ENCODE peak calls at places on chromosomes 6 and 20, in seven cellular contexts. One of them, this sample, is unnamed.

GRCh38 chr6:26472549-26473245 is 14.9 kb downstream of the BTN2A1 start:
- DNase-seq in astrocyte: no peak
- DNase-seq in neural progenitor cell: no peak
- DNase-seq in lung: no peak
- DNase-seq in hepatocyte: no peak
- DNase-seq in mammary epithelial cell: no peak
- DNase-seq in prostate gland: no peak
- DNase-seq in this sample: no peak

GRCh38 chr6:24949020-24949569 is 13.3 kb upstream of the RIPOR2 start:
- DNase-seq in astrocyte: no peak
- DNase-seq in neural progenitor cell: no peak
- DNase-seq in lung: no peak
- DNase-seq in hepatocyte: no peak
- DNase-seq in mammary epithelial cell: no peak
- DNase-seq in prostate gland: no peak
- DNase-seq in this sample: no peak

GRCh38 chr6:167577891-167578361 is 248.8 kb upstream of the AFDN start:
- DNase-seq in astrocyte: no peak
- DNase-seq in neural progenitor cell: no peak
- DNase-seq in lung: no peak
- DNase-seq in hepatocyte: no peak
- DNase-seq in mammary epithelial cell: no peak
- DNase-seq in prostate gland: no peak
- DNase-seq in this sample: no peak

GRCh38 chr20:58340853-58341252 is 31.3 kb downstream of the RAB22A start:
- DNase-seq in astrocyte: no peak
- DNase-seq in neural progenitor cell: no peak
- DNase-seq in lung: no peak
- DNase-seq in hepatocyte: no peak
- DNase-seq in mammary epithelial cell: no peak
- DNase-seq in prostate gland: no peak
- DNase-seq in this sample: no peak

GRCh38 chr6:122788208-122788607 is 850 bp upstream of the SMPDL3A start:
- DNase-seq in astrocyte: no peak
- DNase-seq in neural progenitor cell: no peak
- DNase-seq in lung: no peak
- DNase-seq in hepatocyte: no peak
- DNase-seq in mammary epithelial cell: no peak
- DNase-seq in prostate gland: no peak
- DNase-seq in this sample: no peak

GRCh38 chr6:1105833-1106400 is 206.0 kb upstream of the FOXQ1 start:
- DNase-seq in astrocyte: no peak
- DNase-seq in neural progenitor cell: no peak
- DNase-seq in lung: no peak
- DNase-seq in hepatocyte: no peak
- DNase-seq in mammary epithelial cell: no peak
- DNase-seq in prostate gland: no peak
- DNase-seq in this sample: no peak

GRCh38 chr6:139855741-139856206 is 481.3 kb upstream of the CITED2 start:
- DNase-seq in astrocyte: peak
- DNase-seq in neural progenitor cell: peak
- DNase-seq in lung: no peak
- DNase-seq in hepatocyte: no peak
- DNase-seq in mammary epithelial cell: no peak
- DNase-seq in prostate gland: no peak
- DNase-seq in this sample: no peak

GRCh38 chr20:62350629-62351422 is 16.3 kb downstream of the LAMA5 start:
- DNase-seq in astrocyte: no peak
- DNase-seq in neural progenitor cell: no peak
- DNase-seq in lung: no peak
- DNase-seq in hepatocyte: no peak
- DNase-seq in mammary epithelial cell: no peak
- DNase-seq in prostate gland: no peak
- DNase-seq in this sample: peak

GRCh38 chr20:31440012-31440659 is at the start of gene DEFB123:
- DNase-seq in astrocyte: no peak
- DNase-seq in neural progenitor cell: no peak
- DNase-seq in lung: no peak
- DNase-seq in hepatocyte: no peak
- DNase-seq in mammary epithelial cell: no peak
- DNase-seq in prostate gland: no peak
- DNase-seq in this sample: no peak

GRCh38 chr6:133632206-133632605 is 256.7 kb upstream of the TCF21 start:
- DNase-seq in astrocyte: peak
- DNase-seq in neural progenitor cell: no peak
- DNase-seq in lung: no peak
- DNase-seq in hepatocyte: peak
- DNase-seq in mammary epithelial cell: peak
- DNase-seq in prostate gland: no peak
- DNase-seq in this sample: no peak
- TF ChIP-seq CTCF in astrocyte: no peak
- TF ChIP-seq CTCF in neural progenitor cell: no peak
- TF ChIP-seq CTCF in lung: no peak
- TF ChIP-seq CTCF in hepatocyte: no peak
- TF ChIP-seq CTCF in mammary epithelial cell: no peak
- TF ChIP-seq CTCF in prostate gland: no peak
- TF ChIP-seq CTCF in this sample: no peak

GRCh38 chr6:18668994-18669393 is 281.8 kb downstream of the RNF144B start:
- DNase-seq in astrocyte: no peak
- DNase-seq in neural progenitor cell: no peak
- DNase-seq in lung: no peak
- DNase-seq in hepatocyte: no peak
- DNase-seq in mammary epithelial cell: no peak
- DNase-seq in prostate gland: no peak
- DNase-seq in this sample: no peak

DNA sequence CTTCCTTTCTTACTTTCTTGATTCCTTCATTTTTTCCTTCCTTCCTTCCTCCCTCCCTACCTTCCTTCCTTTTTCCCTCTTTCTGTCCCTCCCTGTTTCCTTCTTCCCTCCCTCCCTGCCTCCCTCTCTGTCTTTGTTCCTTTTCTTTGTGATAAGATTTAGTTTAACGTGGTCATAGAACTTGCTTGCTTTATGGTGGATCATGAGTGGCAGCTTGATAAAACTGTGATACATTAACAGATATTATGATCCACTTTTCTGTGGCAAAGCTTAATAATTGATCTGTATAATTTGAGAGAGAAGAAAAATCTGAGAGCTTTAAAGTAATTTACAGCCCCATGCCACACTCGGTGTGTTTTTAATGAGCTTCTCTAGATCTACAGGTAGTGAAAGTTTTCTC is 280.5 kb downstream of the RNF144B start:
- DNase-seq in astrocyte: no peak
- DNase-seq in neural progenitor cell: no peak
- DNase-seq in lung: no peak
- DNase-seq in hepatocyte: peak
- DNase-seq in mammary epithelial cell: no peak
- DNase-seq in prostate gland: no peak
- DNase-seq in this sample: no peak
- H3K27ac ChIP-seq in astrocyte: no peak
- H3K27ac ChIP-seq in neural progenitor cell: no peak
- H3K27ac ChIP-seq in lung: no peak
- H3K27ac ChIP-seq in hepatocyte: no peak
- H3K27ac ChIP-seq in mammary epithelial cell: no peak
- H3K27ac ChIP-seq in prostate gland: no peak
- H3K27ac ChIP-seq in this sample: no peak

GRCh38 chr20:3156811-3157619 is 2.6 kb downstream of the FASTKD5 start:
- DNase-seq in astrocyte: no peak
- DNase-seq in neural progenitor cell: no peak
- DNase-seq in lung: no peak
- DNase-seq in hepatocyte: no peak
- DNase-seq in mammary epithelial cell: no peak
- DNase-seq in prostate gland: no peak
- DNase-seq in this sample: no peak
- H3K4me3 ChIP-seq in astrocyte: no peak
- H3K4me3 ChIP-seq in neural progenitor cell: no peak
- H3K4me3 ChIP-seq in lung: no peak
- H3K4me3 ChIP-seq in hepatocyte: no peak
- H3K4me3 ChIP-seq in mammary epithelial cell: no peak
- H3K4me3 ChIP-seq in prostate gland: no peak
- H3K4me3 ChIP-seq in this sample: peak

DNA sequence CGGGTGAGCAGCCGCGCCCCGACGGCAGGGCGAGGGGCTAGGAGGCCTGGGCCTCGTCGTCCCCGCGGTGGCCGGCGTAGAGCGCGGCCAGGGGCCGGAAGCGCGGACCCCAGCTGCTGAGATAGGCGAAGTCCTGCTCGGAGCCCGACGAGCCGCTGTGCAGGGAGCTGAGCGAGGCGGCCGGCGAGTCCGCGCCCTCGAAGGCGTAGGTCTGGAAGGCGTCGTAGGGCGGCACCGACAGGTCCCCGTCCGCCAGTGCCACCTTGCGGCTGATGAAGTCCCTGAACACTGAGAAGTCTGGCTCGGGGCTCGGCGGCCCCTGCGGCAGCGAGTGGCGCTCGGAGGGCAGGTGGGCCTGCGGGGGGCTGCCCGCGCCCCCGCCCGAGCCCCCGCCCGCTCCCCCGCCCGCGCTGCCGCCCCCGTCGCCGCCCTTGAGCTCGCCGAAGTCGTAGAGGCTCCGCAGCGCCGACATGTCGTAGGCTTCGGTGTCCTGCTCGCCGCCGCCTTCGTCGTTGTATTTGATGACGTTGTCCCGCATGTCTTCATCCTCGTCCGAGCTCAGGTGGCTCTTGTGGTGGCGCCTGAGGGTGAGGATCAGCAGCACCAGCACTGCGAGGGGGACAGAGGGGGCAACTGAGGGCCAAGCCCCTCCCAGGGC is 56.5 kb downstream of the CD40 start:
- DNase-seq in astrocyte: peak
- DNase-seq in neural progenitor cell: peak
- DNase-seq in lung: peak
- DNase-seq in hepatocyte: peak
- DNase-seq in mammary epithelial cell: peak
- DNase-seq in prostate gland: peak
- DNase-seq in this sample: peak
- TF ChIP-seq CTCF in astrocyte: peak
- TF ChIP-seq CTCF in neural progenitor cell: peak
- TF ChIP-seq CTCF in lung: peak
- TF ChIP-seq CTCF in hepatocyte: peak
- TF ChIP-seq CTCF in mammary epithelial cell: peak
- TF ChIP-seq CTCF in prostate gland: peak
- TF ChIP-seq CTCF in this sample: peak

DNA sequence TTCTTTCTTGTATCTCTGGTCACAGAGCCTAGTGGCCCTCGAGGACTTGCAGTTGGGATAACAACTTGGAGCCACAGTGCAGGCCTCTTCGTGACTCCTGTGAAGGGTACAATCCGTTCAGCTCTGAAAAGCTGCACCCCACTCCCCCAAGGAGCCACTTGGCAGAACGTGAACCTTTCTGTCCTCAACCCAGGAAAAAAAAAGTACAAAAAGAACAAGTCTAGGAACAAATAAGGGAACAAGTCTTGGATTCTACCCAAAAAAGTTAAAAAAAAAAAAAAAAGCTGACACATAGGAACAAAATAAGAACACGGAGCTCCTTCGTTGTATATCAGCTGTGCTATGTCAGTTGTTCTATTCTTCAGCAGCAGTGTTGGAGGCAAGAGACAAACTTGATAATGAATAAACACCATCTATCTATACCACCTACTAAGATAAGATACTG is 77.9 kb upstream of the TULP1 start:
- DNase-seq in astrocyte: no peak
- DNase-seq in neural progenitor cell: no peak
- DNase-seq in lung: no peak
- DNase-seq in hepatocyte: no peak
- DNase-seq in mammary epithelial cell: no peak
- DNase-seq in prostate gland: peak
- DNase-seq in this sample: peak
- H3K27ac ChIP-seq in astrocyte: no peak
- H3K27ac ChIP-seq in neural progenitor cell: no peak
- H3K27ac ChIP-seq in lung: peak
- H3K27ac ChIP-seq in hepatocyte: peak
- H3K27ac ChIP-seq in mammary epithelial cell: peak
- H3K27ac ChIP-seq in prostate gland: peak
- H3K27ac ChIP-seq in this sample: peak

GRCh38 chr6:48113130-48113529 is 2.1 kb upstream of the PTCHD4 start:
- DNase-seq in astrocyte: no peak
- DNase-seq in neural progenitor cell: peak
- DNase-seq in lung: no peak
- DNase-seq in hepatocyte: no peak
- DNase-seq in mammary epithelial cell: no peak
- DNase-seq in prostate gland: no peak
- DNase-seq in this sample: no peak

GRCh38 chr6:48111575-48111974 is 578 bp upstream of the PTCHD4 start:
- DNase-seq in astrocyte: peak
- DNase-seq in neural progenitor cell: peak
- DNase-seq in lung: no peak
- DNase-seq in hepatocyte: no peak
- DNase-seq in mammary epithelial cell: no peak
- DNase-seq in prostate gland: no peak
- DNase-seq in this sample: no peak

GRCh38 chr6:48111143-48111506 is at the start of gene PTCHD4:
- DNase-seq in astrocyte: peak
- DNase-seq in neural progenitor cell: peak
- DNase-seq in lung: no peak
- DNase-seq in hepatocyte: no peak
- DNase-seq in mammary epithelial cell: peak
- DNase-seq in prostate gland: peak
- DNase-seq in this sample: no peak

GRCh38 chr6:48109902-48110301 is 1.1 kb downstream of the PTCHD4 start:
- DNase-seq in astrocyte: peak
- DNase-seq in neural progenitor cell: no peak
- DNase-seq in lung: no peak
- DNase-seq in hepatocyte: no peak
- DNase-seq in mammary epithelial cell: peak
- DNase-seq in prostate gland: peak
- DNase-seq in this sample: no peak

DNA sequence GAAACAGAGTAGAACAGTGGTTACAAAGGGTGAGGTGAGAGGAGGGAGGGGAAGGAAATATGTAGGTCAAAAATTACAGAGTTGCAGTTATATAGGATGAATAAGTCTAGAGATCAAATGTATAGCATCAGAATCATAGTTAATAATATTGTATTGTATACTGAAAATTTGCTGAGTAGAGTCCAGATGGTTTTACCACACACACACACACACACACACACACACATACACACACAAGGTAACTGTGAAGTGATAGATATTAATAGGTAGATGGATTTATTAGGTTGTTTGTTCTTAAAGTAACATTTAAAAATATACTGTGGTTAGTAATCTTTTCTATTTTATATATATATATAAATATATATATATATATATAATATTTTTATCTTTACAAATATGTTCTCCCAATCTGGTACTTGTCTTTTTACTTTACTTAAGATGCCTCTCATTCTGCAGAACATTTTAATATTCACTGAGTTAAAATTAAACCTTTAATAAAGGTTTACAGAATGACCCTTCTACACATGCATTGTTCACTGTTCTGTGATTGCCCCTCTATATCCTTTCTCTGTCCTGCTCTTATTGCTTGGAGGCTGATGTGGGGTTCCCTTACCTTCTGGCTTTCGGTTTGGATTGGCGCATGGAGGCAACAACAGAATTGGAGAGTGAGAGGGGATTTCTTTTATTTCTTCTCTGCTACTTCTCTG is 408 bp downstream of the PTCHD4 start:
- DNase-seq in astrocyte: no peak
- DNase-seq in neural progenitor cell: no peak
- DNase-seq in lung: no peak
- DNase-seq in hepatocyte: no peak
- DNase-seq in mammary epithelial cell: no peak
- DNase-seq in prostate gland: no peak
- DNase-seq in this sample: no peak
- H3K4me3 ChIP-seq in astrocyte: peak
- H3K4me3 ChIP-seq in neural progenitor cell: peak
- H3K4me3 ChIP-seq in lung: no peak
- H3K4me3 ChIP-seq in hepatocyte: no peak
- H3K4me3 ChIP-seq in mammary epithelial cell: peak
- H3K4me3 ChIP-seq in prostate gland: peak
- H3K4me3 ChIP-seq in this sample: no peak

This sample was measured in psoas muscle.